ENCODE peak calls at places on chromosomes 3 and 15, in four cellular contexts. T is HepG2, E is A549, X is K562. V is an unnamed sample.

GRCh38 chr3:155778441-155778840 is 27.6 kb downstream of the C3orf33 start:
- DNase-seq in T (no peak), E (no peak), X (no peak), V (no peak)

GRCh38 chr3:142595581-142595950 is 627 bp upstream of the PLS1 start:
- DNase-seq in T (peak; percentile 74), E (peak; percentile 40), X (no peak), V (no peak)

GRCh38 chr3:47266709-47267489 is 15.7 kb downstream of the KIF9 start:
- DNase-seq in T (peak; percentile 80), E (no peak), X (peak; percentile 78), V (no peak)

GRCh38 chr3:188801393-188801792 is 370.4 kb upstream of the TPRG1 start:
- DNase-seq in T (no peak), E (no peak), X (no peak), V (no peak)

GRCh38 chr3:21587894-21588293 is 163.1 kb downstream of the ZNF385D start:
- DNase-seq in T (no peak), E (no peak), X (no peak), V (no peak)

GRCh38 chr15:71333839-71334238 is 218.6 kb downstream of the THSD4 start:
- DNase-seq in T (no peak), E (no peak), X (no peak), V (no peak)

GRCh38 chr3:68007621-68008226 is 353.3 kb upstream of the SUCLG2 start:
- DNase-seq in T (no peak), E (no peak), X (no peak), V (peak; percentile 21)

GRCh38 chr15:88900309-88900981 is 5.1 kb upstream of the HAPLN3 start:
- DNase-seq in T (no peak), E (no peak), X (no peak), V (no peak)

GRCh38 chr3:19348929-19349564 is 200.7 kb downstream of the KCNH8 start:
- DNase-seq in T (peak; percentile 8), E (peak; percentile 8), X (peak; percentile 48), V (no peak)

GRCh38 chr3:55633333-55633732 is 146.2 kb upstream of the WNT5A start:
- DNase-seq in T (no peak), E (no peak), X (no peak), V (no peak)

GRCh38 chr3:55630921-55631299 is 143.8 kb upstream of the WNT5A start:
- DNase-seq in T (no peak), E (no peak), X (no peak), V (no peak)

GRCh38 chr3:55629432-55629831 is 142.3 kb upstream of the WNT5A start:
- DNase-seq in T (no peak), E (no peak), X (no peak), V (no peak)

GRCh38 chr3:55631766-55632331 is 144.7 kb upstream of the WNT5A start:
- DNase-seq in T (no peak), E (no peak), X (no peak), V (no peak)

GRCh38 chr3:55630280-55630920 is 143.3 kb upstream of the WNT5A start:
- DNase-seq in T (no peak), E (no peak), X (no peak), V (no peak)
- TF ChIP-seq RNF2 in T (no peak), E (no peak), X (no peak), V (no peak)

GRCh38 chr3:50268703-50269451 is at the start of gene SEMA3B:
- DNase-seq in T (peak; percentile 71), E (peak; percentile 48), X (no peak), V (no peak)
- TF ChIP-seq RNF2 in T (no peak), E (no peak), X (no peak), V (no peak)

DNA sequence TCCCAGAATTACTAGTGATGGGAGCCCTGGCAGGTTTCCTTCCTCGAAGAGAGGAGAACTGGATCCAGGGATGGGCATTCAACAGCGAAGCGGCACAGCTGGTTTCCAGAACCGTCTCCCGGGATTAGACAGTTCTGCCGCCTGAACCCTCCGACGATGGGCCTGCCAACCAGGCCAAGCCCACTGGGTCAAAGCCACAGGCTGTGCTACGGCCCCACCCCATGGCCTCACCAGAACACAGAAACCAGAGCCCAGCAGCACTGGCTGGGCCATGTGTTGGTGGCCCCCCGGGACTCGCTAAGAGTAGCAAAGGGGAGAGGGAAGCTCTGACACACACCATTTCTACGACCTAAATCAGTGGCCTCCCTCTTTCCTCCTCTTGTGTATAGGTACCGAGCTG is 2.2 kb downstream of the C15orf62 start:
- DNase-seq in T (no peak), E (no peak), X (no peak), V (no peak)
- TF ChIP-seq RNF2 in T (no peak), E (no peak), X (no peak), V (no peak)

DNA sequence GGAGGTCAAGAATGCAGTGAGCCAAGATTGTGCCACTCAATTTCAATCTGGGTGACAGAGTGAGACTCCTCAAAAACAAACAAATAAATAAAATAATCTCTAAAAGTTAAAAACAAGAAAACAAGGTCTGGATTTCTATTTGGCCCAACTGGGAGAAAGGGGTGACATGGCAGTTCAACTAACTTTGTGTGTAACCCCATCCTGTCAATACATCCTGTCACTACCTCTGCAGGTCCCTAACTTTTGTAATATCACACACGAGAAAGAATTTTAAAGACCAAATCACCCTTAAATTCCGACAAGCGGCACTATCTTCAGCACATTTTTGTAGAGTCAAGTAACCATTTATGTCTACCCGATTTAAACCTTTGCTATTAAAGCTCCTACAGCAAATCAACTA is 10.2 kb downstream of the SLTM start:
- DNase-seq in T (no peak), E (no peak), X (no peak), V (no peak)
- TF ChIP-seq RNF2 in T (no peak), E (no peak), X (no peak), V (no peak)

DNA sequence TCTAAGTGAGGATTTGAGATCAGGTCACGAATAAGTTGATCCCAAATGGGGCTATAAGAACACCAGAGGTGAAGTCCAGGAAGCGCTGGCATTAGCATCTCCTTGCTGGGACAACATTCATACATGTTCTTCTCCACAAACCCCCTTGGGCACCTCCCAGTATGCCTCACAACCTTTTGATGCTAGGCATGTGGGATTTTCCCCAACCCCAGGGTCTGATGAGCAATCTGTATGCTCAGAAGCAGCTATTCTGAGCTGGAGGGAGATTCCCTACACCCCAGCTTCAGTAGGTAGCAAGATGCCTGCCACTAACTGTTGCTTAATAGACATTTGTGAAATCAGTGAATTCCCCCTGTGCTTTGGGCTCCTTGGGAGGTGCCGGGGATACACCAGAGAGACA is 32.2 kb downstream of the SLC6A11 start:
- DNase-seq in T (no peak), E (no peak), X (no peak), V (no peak)
- TF ChIP-seq RNF2 in T (no peak), E (no peak), X (no peak), V (no peak)

DNA sequence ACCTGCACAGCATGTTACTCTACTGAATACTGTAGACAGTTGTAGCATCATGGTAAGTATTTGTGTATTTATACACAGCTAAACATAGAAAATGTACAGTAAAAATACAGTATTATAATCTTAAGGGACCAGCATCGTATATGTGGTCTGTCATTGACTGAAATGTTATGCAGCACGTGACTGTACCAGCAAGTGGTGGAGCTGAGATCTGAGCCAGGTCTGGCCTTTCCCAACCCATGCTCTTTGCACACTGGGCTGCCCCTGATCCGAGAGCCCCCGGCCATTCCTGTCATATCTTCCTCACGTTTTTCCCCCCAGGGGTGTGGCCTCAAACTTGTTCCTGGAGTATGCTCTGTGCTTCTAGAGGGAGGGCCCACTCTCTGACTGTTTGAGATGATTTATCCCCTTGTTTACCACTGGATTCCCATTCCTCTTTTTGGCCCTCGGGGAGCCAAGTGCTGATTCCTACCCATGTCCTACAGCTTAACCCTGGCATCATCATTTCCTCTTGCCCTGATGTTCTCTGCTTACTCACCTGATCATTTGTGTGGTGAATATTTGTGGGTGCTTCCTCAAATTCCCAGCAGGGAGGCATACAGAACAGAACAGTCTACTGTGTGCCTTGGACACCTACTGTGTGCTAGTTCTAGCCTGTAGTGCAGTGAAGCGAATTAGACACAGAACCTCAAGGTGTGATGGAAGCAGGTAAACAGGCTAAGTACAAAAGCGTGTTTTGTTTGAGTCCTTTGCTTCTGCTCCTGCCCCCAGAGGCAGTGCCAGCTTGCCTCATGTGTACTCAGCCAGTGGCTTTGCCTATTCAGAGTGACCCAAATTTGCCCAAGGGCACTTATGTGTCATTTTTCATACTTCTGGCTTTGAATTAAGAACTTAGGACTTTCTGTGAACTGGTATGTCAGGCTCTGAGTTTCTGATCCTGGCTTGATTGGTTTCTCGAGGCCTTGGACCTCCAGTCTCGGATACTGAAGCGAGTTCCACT is 21.0 kb downstream of the CSRNP1 start:
- DNase-seq in T (no peak), E (no peak), X (no peak), V (no peak)
- TF ChIP-seq RNF2 in T (no peak), E (no peak), X (no peak), V (no peak)

DNA sequence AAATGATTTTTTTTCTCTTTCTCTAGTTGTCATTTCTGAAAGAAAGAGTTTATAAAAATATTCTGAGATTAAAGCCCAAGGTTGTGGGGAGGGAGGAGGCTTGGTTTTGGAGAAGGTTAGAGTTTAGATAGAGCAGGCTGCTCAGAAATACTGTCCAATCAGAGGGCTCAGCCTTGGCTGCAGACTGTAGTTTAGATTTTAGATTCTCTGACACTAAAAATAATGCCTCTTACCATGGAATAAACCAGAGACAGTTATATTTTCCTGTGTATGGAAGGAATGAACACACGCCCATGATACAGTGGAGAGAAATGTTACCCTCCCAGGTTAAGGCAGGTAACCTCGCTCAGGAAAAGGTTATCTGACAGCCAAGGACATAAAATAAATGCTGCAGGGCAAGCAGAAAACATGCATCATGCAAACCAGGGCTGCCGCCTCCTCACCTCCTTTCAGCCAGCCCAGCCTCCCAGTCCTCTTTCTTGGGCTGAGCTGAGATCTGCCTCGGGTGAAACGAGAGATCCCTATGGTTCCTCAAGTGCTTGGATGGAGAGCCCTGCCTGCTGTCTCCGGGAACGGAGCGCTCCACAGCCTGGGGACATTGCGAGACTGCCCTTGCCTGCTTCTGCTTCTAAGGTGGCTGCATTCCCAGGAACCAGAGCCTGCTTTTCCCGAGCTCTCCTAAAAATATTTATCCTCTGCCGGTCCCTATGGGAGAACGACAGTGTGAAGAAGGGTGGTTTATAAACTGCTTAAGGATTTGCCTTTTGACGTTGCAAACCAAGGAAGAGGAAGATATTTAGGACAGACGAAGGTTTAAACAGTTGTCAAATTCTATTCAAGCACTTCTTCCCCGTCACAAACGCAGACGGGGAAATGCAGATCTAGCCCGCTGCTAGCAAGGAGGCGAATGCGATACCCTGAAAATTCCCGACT is 825 bp downstream of the NCEH1 start:
- DNase-seq in T (no peak), E (no peak), X (no peak), V (no peak)
- TF ChIP-seq RNF2 in T (no peak), E (no peak), X (no peak), V (no peak)

V was measured in H1.